ENCODE peak calls at places on chromosomes 16 and 17, in five cellular contexts. I is stimulated activated CD4-positive, alpha-beta T cell treated with anti-CD3 and anti-CD28 coated beads, Interleukin-15, amount 100 ng/mL, for 1 hour; Q is Calu3; B is stomach; C is ACHN. J is an unnamed sample.

GRCh38 chr16:84585886-84586285 is 32.0 kb downstream of the COTL1 start:
- DNase-seq in I (no peak), Q (no peak), B (no peak), C (peak; percentile 28), J (peak; percentile 52)

GRCh38 chr16:18932243-18932997 is 6.2 kb upstream of the SMG1 start:
- DNase-seq in I (no peak), Q (no peak), B (no peak), C (peak; percentile 89), J (no peak)

GRCh38 chr16:68339214-68339613 is 28.4 kb downstream of the PRMT7 start:
- DNase-seq in I (no peak), Q (no peak), B (no peak), C (no peak), J (no peak)

GRCh38 chr16:9422769-9423513 is 331.5 kb downstream of the HAPSTR1 start:
- DNase-seq in I (no peak), Q (no peak), B (no peak), C (no peak), J (no peak)

GRCh38 chr17:5874486-5874885 is 195.7 kb upstream of the WSCD1 start:
- DNase-seq in I (no peak), Q (no peak), B (no peak), C (no peak), J (no peak)

GRCh38 chr17:10156579-10157488 is 41.6 kb downstream of the GAS7 start:
- DNase-seq in I (no peak), Q (no peak), B (peak; percentile 30), C (no peak), J (peak; percentile 40)

GRCh38 chr16:84225571-84225970 is 14.2 kb downstream of the KCNG4 start:
- DNase-seq in I (no peak), Q (no peak), B (no peak), C (no peak), J (no peak)

GRCh38 chr16:59611556-59611955 is 877.4 kb upstream of the GOT2 start:
- DNase-seq in I (no peak), Q (no peak), B (no peak), C (no peak), J (no peak)

GRCh38 chr17:15260376-15261062 is 4.6 kb downstream of the PMP22 start:
- DNase-seq in I (peak; percentile 26), Q (peak; percentile 77), B (peak; percentile 84), C (peak; percentile 84), J (peak; percentile 73)

GRCh38 chr17:74059471-74059870 is 144.0 kb upstream of the RPL38 start:
- DNase-seq in I (no peak), Q (no peak), B (peak; percentile 27), C (no peak), J (no peak)

GRCh38 chr16:20410153-20410723 is 904 bp downstream of the ACSM5 start:
- DNase-seq in I (no peak), Q (no peak), B (no peak), C (no peak), J (no peak)

GRCh38 chr17:16486373-16487250 is 5.4 kb downstream of the LRRC75A start:
- DNase-seq in I (no peak), Q (peak; percentile 78), B (peak; percentile 97), C (peak; percentile 94), J (no peak)

GRCh38 chr17:6069611-6070279 is 434 bp upstream of the WSCD1 start:
- DNase-seq in I (no peak), Q (no peak), B (no peak), C (peak; percentile 6), J (no peak)

GRCh38 chr17:12301551-12301950 is 280.9 kb downstream of the MAP2K4 start:
- DNase-seq in I (no peak), Q (no peak), B (no peak), C (no peak), J (peak; percentile 12)

GRCh38 chr17:42809250-42809649 is 10.6 kb downstream of the CNTD1 start:
- DNase-seq in I (no peak), Q (no peak), B (no peak), C (no peak), J (no peak)

GRCh38 chr16:24520983-24521382 is 18.4 kb upstream of the RBBP6 start:
- DNase-seq in I (no peak), Q (no peak), B (no peak), C (no peak), J (peak; percentile 73)

GRCh38 chr16:77211880-77212735 is 12.9 kb downstream of the SYCE1L start:
- DNase-seq in I (peak; percentile 61), Q (peak; percentile 83), B (peak; percentile 47), C (peak; percentile 87), J (peak; percentile 54)

GRCh38 chr17:81329927-81330883 is 35.1 kb upstream of the SLC38A10 start:
- DNase-seq in I (no peak), Q (peak; percentile 72), B (no peak), C (peak; percentile 15), J (peak; percentile 69)

GRCh38 chr17:39676198-39676819 is 8.1 kb downstream of the PNMT start:
- DNase-seq in I (no peak), Q (peak; percentile 100), B (peak; percentile 84), C (no peak), J (no peak)

GRCh38 chr16:8720080-8720966 is 45.9 kb downstream of the ABAT start:
- DNase-seq in I (no peak), Q (no peak), B (no peak), C (peak; percentile 37), J (no peak)

GRCh38 chr17:57669671-57670529 is 75.2 kb downstream of the CCDC182 start:
- DNase-seq in I (no peak), Q (no peak), B (no peak), C (no peak), J (no peak)

GRCh38 chr17:77320046-77320445 is 179.3 kb downstream of the SEC14L1 start:
- DNase-seq in I (no peak), Q (no peak), B (no peak), C (peak; percentile 24), J (no peak)

GRCh38 chr17:79844869-79845600 is 5.8 kb upstream of the CBX4 start:
- DNase-seq in I (no peak), Q (peak; percentile 70), B (peak; percentile 60), C (peak; percentile 61), J (peak; percentile 39)

J was measured in trophoblast cell.